ENCODE peak calls at places on chromosomes 4 and X, in four cellular contexts. One of them, this sample, is unnamed.
A peak's percentile ranks its signal among the peaks of the same experiment; 100 is the strongest.

GRCh38 chrX:153922932-153923857 is 2.9 kb downstream of the ARHGAP4 start:
- DNase-seq in DND-41: no peak
- DNase-seq in small intestine: no peak
- DNase-seq in GM23338: peak; percentile 32
- DNase-seq in this sample: no peak

GRCh38 chr4:145935253-145936141 is 3.1 kb downstream of the ZNF827 start:
- DNase-seq in DND-41: no peak
- DNase-seq in GM23338: peak; percentile 68
- DNase-seq in small intestine: peak; percentile 37
- DNase-seq in this sample: peak; percentile 94

GRCh38 chr4:29058519-29058918 is 1661.7 kb upstream of the PCDH7 start:
- DNase-seq in DND-41: no peak
- DNase-seq in small intestine: no peak
- DNase-seq in GM23338: no peak
- DNase-seq in this sample: no peak

GRCh38 chrX:24347871-24348270 is 12.6 kb upstream of the SUPT20HL1 start:
- DNase-seq in DND-41: no peak
- DNase-seq in GM23338: no peak
- DNase-seq in small intestine: no peak
- DNase-seq in this sample: no peak

GRCh38 chrX:30577362-30577961 is at the start of gene TASL:
- DNase-seq in GM23338: no peak
- DNase-seq in DND-41: peak; percentile 48
- DNase-seq in small intestine: no peak
- DNase-seq in this sample: peak; percentile 74

GRCh38 chr4:25857403-25857802 is 5.4 kb downstream of the SEL1L3 start:
- DNase-seq in small intestine: no peak
- DNase-seq in GM23338: peak; percentile 24
- DNase-seq in DND-41: no peak
- DNase-seq in this sample: peak; percentile 72

GRCh38 chrX:121832446-121832845 is 785.0 kb downstream of the GLUD2 start:
- DNase-seq in small intestine: no peak
- DNase-seq in GM23338: no peak
- DNase-seq in DND-41: no peak
- DNase-seq in this sample: no peak

GRCh38 chr4:128663325-128663724 is 146.2 kb upstream of the JADE1 start:
- DNase-seq in small intestine: peak; percentile 47
- DNase-seq in DND-41: peak; percentile 16
- DNase-seq in GM23338: no peak
- DNase-seq in this sample: peak; percentile 84

GRCh38 chrX:47706575-47706974 is 47.6 kb upstream of the UXT start:
- DNase-seq in DND-41: no peak
- DNase-seq in small intestine: no peak
- DNase-seq in GM23338: no peak
- DNase-seq in this sample: no peak

GRCh38 chr4:150960079-150960478 is 55.0 kb downstream of the LRBA start:
- DNase-seq in small intestine: peak; percentile 13
- DNase-seq in DND-41: no peak
- DNase-seq in GM23338: peak; percentile 76
- DNase-seq in this sample: no peak

GRCh38 chrX:30865020-30865419 is 24.0 kb downstream of the TAB3 start:
- DNase-seq in DND-41: no peak
- DNase-seq in small intestine: peak; percentile 12
- DNase-seq in GM23338: peak; percentile 72
- DNase-seq in this sample: peak; percentile 45

GRCh38 chr4:151584101-151584500 is 175.1 kb downstream of the FHIP1A start:
- DNase-seq in GM23338: no peak
- DNase-seq in small intestine: no peak
- DNase-seq in DND-41: no peak
- DNase-seq in this sample: no peak

GRCh38 chr4:143458966-143459365 is 54.5 kb upstream of the SMARCA5 start:
- DNase-seq in GM23338: no peak
- DNase-seq in small intestine: no peak
- DNase-seq in DND-41: no peak
- DNase-seq in this sample: no peak

GRCh38 chr4:5528108-5528507 is 180.3 kb downstream of the EVC2 start:
- DNase-seq in small intestine: no peak
- DNase-seq in GM23338: no peak
- DNase-seq in DND-41: no peak
- DNase-seq in this sample: no peak

GRCh38 chr4:125091031-125091540 is 223.7 kb upstream of the FAT4 start:
- DNase-seq in DND-41: no peak
- DNase-seq in small intestine: no peak
- DNase-seq in GM23338: no peak
- DNase-seq in this sample: no peak

GRCh38 chr4:69910016-69910782 is 20.7 kb upstream of the CSN1S1 start:
- DNase-seq in small intestine: no peak
- DNase-seq in DND-41: no peak
- DNase-seq in GM23338: no peak
- DNase-seq in this sample: no peak

GRCh38 chr4:24659241-24659961 is 75.0 kb upstream of the DHX15 start:
- DNase-seq in small intestine: no peak
- DNase-seq in DND-41: no peak
- DNase-seq in GM23338: peak; percentile 82
- DNase-seq in this sample: no peak

GRCh38 chr4:69858683-69859082 is 1.3 kb downstream of the SULT1E1 start:
- DNase-seq in small intestine: peak; percentile 90
- DNase-seq in DND-41: no peak
- DNase-seq in GM23338: no peak
- DNase-seq in this sample: no peak

GRCh38 chr4:31045151-31045550 is 325.0 kb downstream of the PCDH7 start:
- DNase-seq in DND-41: no peak
- DNase-seq in small intestine: no peak
- DNase-seq in GM23338: no peak
- DNase-seq in this sample: no peak

GRCh38 chrX:104137496-104137895 is 19.3 kb downstream of the SLC25A53 start:
- DNase-seq in small intestine: no peak
- DNase-seq in DND-41: peak; percentile 12
- DNase-seq in GM23338: peak; percentile 3
- DNase-seq in this sample: peak; percentile 64

GRCh38 chr4:153223935-153224334 is 19.7 kb downstream of the TRIM2 start:
- DNase-seq in DND-41: no peak
- DNase-seq in GM23338: no peak
- DNase-seq in small intestine: peak; percentile 77
- DNase-seq in this sample: no peak

GRCh38 chr4:168724960-168725359 is 228.1 kb downstream of the PALLD start:
- DNase-seq in DND-41: no peak
- DNase-seq in GM23338: peak; percentile 71
- DNase-seq in small intestine: no peak
- DNase-seq in this sample: no peak

GRCh38 chr4:26936284-26937065 is 75.8 kb downstream of the STIM2 start:
- DNase-seq in small intestine: peak; percentile 74
- DNase-seq in GM23338: no peak
- DNase-seq in DND-41: no peak
- DNase-seq in this sample: no peak

GRCh38 chr4:16226816-16227461 is 668 bp upstream of the TAPT1 start:
- DNase-seq in DND-41: peak; percentile 38
- DNase-seq in small intestine: peak; percentile 53
- DNase-seq in GM23338: peak; percentile 71
- DNase-seq in this sample: peak; percentile 67

GRCh38 chrX:10166731-10167149 is 10.0 kb downstream of the CLCN4 start:
- DNase-seq in DND-41: no peak
- DNase-seq in small intestine: no peak
- DNase-seq in GM23338: no peak
- DNase-seq in this sample: peak; percentile 59

GRCh38 chrX:54042609-54043010 is 1.7 kb downstream of the PHF8 start:
- DNase-seq in GM23338: peak; percentile 72
- DNase-seq in small intestine: peak; percentile 25
- DNase-seq in DND-41: peak; percentile 46
- DNase-seq in this sample: peak; percentile 53

GRCh38 chr4:27007507-27007906 is 146.9 kb downstream of the STIM2 start:
- DNase-seq in DND-41: no peak
- DNase-seq in small intestine: no peak
- DNase-seq in GM23338: no peak
- DNase-seq in this sample: no peak

GRCh38 chrX:65600106-65600505 is 65.5 kb upstream of the LAS1L start:
- DNase-seq in GM23338: no peak
- DNase-seq in small intestine: no peak
- DNase-seq in DND-41: no peak
- DNase-seq in this sample: no peak

GRCh38 chr4:89492476-89493110 is 185.0 kb upstream of the GPRIN3 start:
- DNase-seq in GM23338: no peak
- DNase-seq in DND-41: no peak
- DNase-seq in small intestine: no peak
- DNase-seq in this sample: no peak

GRCh38 chr4:175758595-175758994 is 53.5 kb downstream of the GPM6A start:
- DNase-seq in DND-41: no peak
- DNase-seq in GM23338: no peak
- DNase-seq in small intestine: no peak
- DNase-seq in this sample: no peak

GRCh38 chr4:101356928-101357327 is 9.6 kb upstream of the PPP3CA start:
- DNase-seq in small intestine: peak; percentile 34
- DNase-seq in DND-41: no peak
- DNase-seq in GM23338: no peak
- DNase-seq in this sample: no peak
- H3K27ac ChIP-seq in small intestine: peak overlapping the region; percentile 8
- H3K27ac ChIP-seq in DND-41: no peak overlapping the region
- H3K27ac ChIP-seq in GM23338: no peak overlapping the region
- H3K27ac ChIP-seq in this sample: no peak overlapping the region

GRCh38 chr4:6777636-6778281 is 4.8 kb upstream of the KIAA0232 start:
- DNase-seq in small intestine: no peak
- DNase-seq in DND-41: no peak
- DNase-seq in GM23338: no peak
- DNase-seq in this sample: peak; percentile 52
- H3K4me1 ChIP-seq in small intestine: no peaks in the 10 kb centered on the region
- H3K4me1 ChIP-seq in DND-41: peaks cover 9% of the 10 kb centered on the region
- H3K4me1 ChIP-seq in GM23338: peaks cover 21% of the 10 kb centered on the region
- H3K4me1 ChIP-seq in this sample: peaks cover 17% of the 10 kb centered on the region

GRCh38 chrX:69616520-69617203 is 749 bp downstream of the EDA start:
- DNase-seq in GM23338: peak; percentile 21
- DNase-seq in DND-41: no peak
- DNase-seq in small intestine: no peak
- DNase-seq in this sample: no peak
- H3K27ac ChIP-seq in GM23338: no peak overlapping the region
- H3K27ac ChIP-seq in DND-41: no peak overlapping the region
- H3K27ac ChIP-seq in small intestine: no peak overlapping the region
- H3K27ac ChIP-seq in this sample: no peak overlapping the region

GRCh38 chrX:107726809-107727534 is 48.6 kb downstream of the TSC22D3 start:
- DNase-seq in DND-41: no peak
- DNase-seq in GM23338: no peak
- DNase-seq in small intestine: no peak
- DNase-seq in this sample: no peak
- H3K4me1 ChIP-seq in DND-41: no peaks in the 10 kb centered on the region
- H3K4me1 ChIP-seq in GM23338: peaks cover 20% of the 10 kb centered on the region
- H3K4me1 ChIP-seq in small intestine: no peaks in the 10 kb centered on the region
- H3K4me1 ChIP-seq in this sample: peaks cover 4% of the 10 kb centered on the region

DNA sequence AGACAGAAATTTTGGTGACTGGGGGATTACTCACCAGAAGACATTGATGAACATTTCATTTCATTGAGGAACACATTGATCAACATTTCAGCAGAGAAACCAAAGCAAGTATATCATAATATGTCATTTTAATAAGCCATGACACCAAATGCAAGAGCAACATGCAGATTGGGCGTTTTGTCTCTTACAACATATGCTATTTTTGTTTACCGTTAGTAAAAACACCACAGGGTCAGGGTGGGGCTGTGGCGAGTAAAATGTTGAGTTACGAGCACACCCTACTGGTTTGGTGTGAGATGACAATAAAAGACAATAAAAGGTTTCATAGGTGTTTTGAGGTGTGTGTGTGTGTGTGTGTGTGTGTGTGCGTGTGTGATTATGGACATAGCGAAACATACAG is 294.5 kb downstream of the PDGFC start:
- DNase-seq in GM23338: peak; percentile 80
- DNase-seq in DND-41: no peak
- DNase-seq in small intestine: peak; percentile 17
- DNase-seq in this sample: peak; percentile 75
- H3K27ac ChIP-seq in GM23338: no peak overlapping the region
- H3K27ac ChIP-seq in DND-41: no peak overlapping the region
- H3K27ac ChIP-seq in small intestine: no peak overlapping the region
- H3K27ac ChIP-seq in this sample: no peak overlapping the region

DNA sequence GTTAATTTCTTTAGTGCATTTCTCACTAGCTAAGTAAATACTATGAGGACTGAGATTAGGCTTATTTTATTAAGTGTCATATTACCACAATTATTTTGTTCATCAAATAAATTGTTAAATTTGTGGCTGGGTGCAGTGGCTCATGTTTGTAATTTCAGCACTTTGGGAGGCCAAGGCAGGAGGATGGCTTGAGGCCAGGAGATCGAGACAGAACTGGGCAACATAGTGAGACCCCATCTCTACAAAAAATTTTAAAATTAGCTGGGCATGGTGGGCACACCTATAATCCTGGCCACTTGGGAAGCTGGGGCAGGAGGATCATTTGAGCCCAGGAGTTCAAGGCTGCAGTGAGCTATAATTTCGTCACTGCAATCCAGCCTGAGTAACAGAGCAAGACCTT is 6.8 kb downstream of the SEC24D start:
- DNase-seq in small intestine: no peak
- DNase-seq in GM23338: no peak
- DNase-seq in DND-41: no peak
- DNase-seq in this sample: no peak
- H3K4me1 ChIP-seq in small intestine: peaks cover 6% of the 10 kb centered on the region
- H3K4me1 ChIP-seq in GM23338: peaks cover 44% of the 10 kb centered on the region
- H3K4me1 ChIP-seq in DND-41: peaks cover 9% of the 10 kb centered on the region
- H3K4me1 ChIP-seq in this sample: peaks cover 33% of the 10 kb centered on the region

GRCh38 chrX:150507251-150507856 is 61.1 kb upstream of the MTM1 start:
- DNase-seq in GM23338: peak; percentile 67
- DNase-seq in DND-41: no peak
- DNase-seq in small intestine: peak; percentile 33
- DNase-seq in this sample: no peak

GRCh38 chrX:150504399-150505186 is 63.8 kb upstream of the MTM1 start:
- DNase-seq in GM23338: no peak
- DNase-seq in DND-41: no peak
- DNase-seq in small intestine: no peak
- DNase-seq in this sample: no peak

GRCh38 chrX:150506020-150506419 is 62.4 kb upstream of the MTM1 start:
- DNase-seq in GM23338: no peak
- DNase-seq in small intestine: no peak
- DNase-seq in DND-41: no peak
- DNase-seq in this sample: no peak

GRCh38 chrX:150508018-150508417 is 60.4 kb upstream of the MTM1 start:
- DNase-seq in GM23338: no peak
- DNase-seq in small intestine: no peak
- DNase-seq in DND-41: no peak
- DNase-seq in this sample: no peak

GRCh38 chrX:150506486-150506885 is 61.9 kb upstream of the MTM1 start:
- DNase-seq in small intestine: no peak
- DNase-seq in GM23338: peak; percentile 52
- DNase-seq in DND-41: no peak
- DNase-seq in this sample: no peak
- H3K27ac ChIP-seq in small intestine: peak overlapping the region; percentile 72
- H3K27ac ChIP-seq in GM23338: peak overlapping the region; percentile 97
- H3K27ac ChIP-seq in DND-41: no peak overlapping the region
- H3K27ac ChIP-seq in this sample: no peak overlapping the region